ENCODE peak calls at places on chromosome 9, in eight cellular contexts. K is A549, V is SK-N-SH, N is ovary, C is tibial nerve, R is upper lobe of left lung, F is suprapubic skin, S is HepG2. U is an unnamed sample.

GRCh38 chr9:124661184-124661755 is 109.8 kb downstream of the NR6A1 start:
- DNase-seq in K (no peak), V (no peak), N (no peak), C (no peak), R (no peak), F (no peak), S (no peak), U (no peak)

GRCh38 chr9:112104901-112105300 is 70.2 kb downstream of the SUSD1 start:
- DNase-seq in K (no peak), V (no peak), N (no peak), C (no peak), R (no peak), F (no peak), S (no peak), U (no peak)

GRCh38 chr9:14104501-14104900 is 209.4 kb downstream of the NFIB start:
- DNase-seq in K (no peak), V (no peak), N (no peak), C (no peak), R (no peak), F (no peak), S (no peak), U (no peak)

GRCh38 chr9:69829484-69829883 is 8.9 kb downstream of the CFAP95 start:
- DNase-seq in K (no peak), V (no peak), N (no peak), C (no peak), R (no peak), F (no peak), S (no peak), U (no peak)

GRCh38 chr9:37417252-37417803 is 5.2 kb upstream of the GRHPR start:
- DNase-seq in K (no peak), V (no peak), N (no peak), C (no peak), R (no peak), F (no peak), S (peak; percentile 18), U (no peak)

GRCh38 chr9:121667890-121668289 is 16.5 kb downstream of the DAB2IP start:
- DNase-seq in K (no peak), V (no peak), N (no peak), C (no peak), R (no peak), F (no peak), S (no peak), U (no peak)

GRCh38 chr9:114487607-114488300 is 17.5 kb downstream of the WHRN start:
- DNase-seq in K (peak; percentile 79), V (peak; percentile 75), N (no peak), C (no peak), R (peak; percentile 61), F (no peak), S (peak; percentile 71), U (peak; percentile 69)

GRCh38 chr9:120702075-120702474 is 12.2 kb downstream of the MEGF9 start:
- DNase-seq in K (no peak), V (no peak), N (no peak), C (no peak), R (no peak), F (no peak), S (peak; percentile 54), U (no peak)

GRCh38 chr9:134375011-134375390 is 48.7 kb downstream of the RXRA start:
- DNase-seq in K (no peak), V (no peak), N (no peak), C (no peak), R (peak; percentile 82), F (no peak), S (no peak), U (no peak)

GRCh38 chr9:134198771-134199170 is 34.4 kb upstream of the RNU6ATAC start:
- DNase-seq in K (no peak), V (no peak), N (no peak), C (no peak), R (no peak), F (peak; percentile 32), S (no peak), U (no peak)

GRCh38 chr9:37976714-37977477 is 73.0 kb upstream of the SLC25A51 start:
- DNase-seq in K (no peak), V (no peak), N (no peak), C (no peak), R (no peak), F (no peak), S (no peak), U (no peak)

GRCh38 chr9:27407966-27408365 is 111.0 kb upstream of the EQTN start:
- DNase-seq in K (no peak), V (no peak), N (no peak), C (no peak), R (no peak), F (no peak), S (no peak), U (no peak)

GRCh38 chr9:25129537-25129936 is 548.7 kb downstream of the TUSC1 start:
- DNase-seq in K (no peak), V (peak; percentile 32), N (no peak), C (no peak), R (no peak), F (no peak), S (no peak), U (no peak)

GRCh38 chr9:93821307-93821703 is 133.8 kb downstream of the BARX1 start:
- DNase-seq in K (no peak), V (peak; percentile 3), N (no peak), C (no peak), R (no peak), F (no peak), S (no peak), U (no peak)

GRCh38 chr9:113454914-113455761 is 8.4 kb upstream of the RGS3 start:
- DNase-seq in K (no peak), V (no peak), N (peak; percentile 60), C (no peak), R (peak; percentile 76), F (no peak), S (peak; percentile 83), U (peak; percentile 69)

GRCh38 chr9:130175355-130175754 is 3.2 kb downstream of the NCS1 start:
- DNase-seq in K (no peak), V (no peak), N (no peak), C (no peak), R (no peak), F (no peak), S (no peak), U (no peak)
- H3K27ac ChIP-seq in K (no peak overlapping the region), V (no peak overlapping the region), N (peak overlapping the region; percentile 30), C (no peak overlapping the region), R (no peak overlapping the region), F (no peak overlapping the region), S (no peak overlapping the region), U (no peak overlapping the region)

GRCh38 chr9:87711857-87712800 is 13.8 kb upstream of the CTSL start:
- DNase-seq in K (peak; percentile 24), V (peak; percentile 60), N (no peak), C (no peak), R (peak; percentile 55), F (no peak), S (peak; percentile 27), U (no peak)
- TF ChIP-seq EP300 in K (no peak), V (no peak), N (no peak), C (no peak), R (no peak), F (no peak), S (no peak), U (no peak)

GRCh38 chr9:801399-802071 is 40.0 kb upstream of the DMRT1 start:
- DNase-seq in K (no peak), V (no peak), N (no peak), C (no peak), R (no peak), F (peak; percentile 16), S (no peak), U (no peak)
- H3K27ac ChIP-seq in K (no peak overlapping the region), V (peak overlapping the region; percentile 26), N (no peak overlapping the region), C (no peak overlapping the region), R (no peak overlapping the region), F (no peak overlapping the region), S (no peak overlapping the region), U (no peak overlapping the region)

DNA sequence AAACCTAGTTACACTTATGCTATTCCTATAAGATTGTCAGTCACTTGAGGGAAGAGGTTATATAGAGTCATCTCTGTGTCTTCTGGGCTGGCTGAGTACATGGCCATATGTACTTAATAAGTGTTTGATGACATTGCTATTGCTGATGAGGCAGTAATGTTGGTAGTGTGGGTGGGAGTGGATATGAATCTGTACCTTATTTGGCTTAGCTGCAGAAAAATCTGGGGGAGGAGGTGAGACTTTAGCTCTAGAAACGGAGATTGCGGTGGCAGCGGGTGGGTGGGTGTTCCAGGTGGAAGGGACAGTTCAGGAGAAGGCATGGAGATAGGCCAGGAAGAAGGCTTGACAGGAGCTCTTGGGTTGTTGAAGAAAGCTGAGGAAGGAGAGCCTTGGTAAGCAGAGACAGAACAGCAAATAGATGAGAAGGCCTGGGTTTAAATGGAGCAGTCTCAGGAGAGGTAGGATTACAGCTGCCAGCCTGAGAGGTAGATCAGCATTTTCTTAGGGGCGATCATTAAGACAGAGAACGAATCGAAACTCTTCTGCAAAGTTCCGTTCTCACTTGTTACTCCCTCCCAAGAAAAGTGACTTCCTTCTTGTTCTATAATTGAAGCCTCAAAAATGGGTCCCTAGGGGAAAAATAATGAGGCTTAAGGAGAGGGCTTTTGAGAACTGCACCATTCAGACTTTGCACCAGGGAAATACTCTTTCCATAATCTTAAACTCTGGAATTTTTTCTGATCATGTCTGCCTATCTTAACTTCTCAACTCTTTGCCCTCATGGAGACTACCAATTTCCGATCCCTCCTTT is 160.5 kb downstream of the UNC13B start:
- DNase-seq in K (no peak), V (no peak), N (no peak), C (no peak), R (no peak), F (no peak), S (no peak), U (no peak)
- TF ChIP-seq EP300 in K (no peak), V (no peak), N (no peak), C (no peak), R (no peak), F (no peak), S (no peak), U (no peak)

DNA sequence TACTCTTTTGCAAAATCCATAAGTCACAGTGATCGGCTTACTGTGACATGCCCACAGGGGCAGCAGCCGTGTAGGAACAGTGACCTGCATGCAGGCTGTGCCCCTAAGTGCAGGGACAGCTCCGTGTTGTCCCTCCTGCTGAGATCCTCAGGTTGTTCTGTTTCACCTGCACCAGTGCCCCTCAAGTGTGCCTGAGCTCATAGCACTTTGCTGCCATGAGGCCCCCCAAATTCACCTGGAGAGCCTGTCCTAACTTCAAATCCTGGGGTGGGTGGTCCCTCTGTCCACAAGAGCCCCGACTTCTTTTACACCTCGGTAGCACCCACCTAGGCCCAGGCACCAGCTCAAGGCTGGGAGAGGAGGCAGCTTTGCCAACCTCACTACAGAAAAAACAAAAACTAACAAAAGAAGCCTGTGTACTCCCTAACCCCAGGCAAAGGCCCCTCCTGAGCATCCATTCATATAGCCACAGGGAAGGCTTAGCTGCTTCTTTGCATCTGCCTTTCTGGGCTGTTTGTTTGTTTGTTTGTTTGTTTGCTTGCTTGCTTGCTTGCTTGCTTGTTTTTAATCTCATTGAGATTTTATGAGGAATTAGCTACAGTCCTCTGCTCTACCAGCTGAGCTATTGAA is 214.5 kb downstream of the AUH start:
- DNase-seq in K (no peak), V (no peak), N (no peak), C (no peak), R (no peak), F (no peak), S (no peak), U (no peak)
- H3K27ac ChIP-seq in K (no peak overlapping the region), V (no peak overlapping the region), N (no peak overlapping the region), C (no peak overlapping the region), R (no peak overlapping the region), F (no peak overlapping the region), S (no peak overlapping the region), U (no peak overlapping the region)

GRCh38 chr9:110036286-110036685 is 171.7 kb downstream of the C9orf152 start:
- DNase-seq in K (no peak), V (no peak), N (no peak), C (no peak), R (no peak), F (no peak), S (no peak), U (no peak)
- TF ChIP-seq EP300 in K (no peak), V (no peak), N (no peak), C (peak; percentile 15), R (no peak), F (no peak), S (no peak), U (no peak)

GRCh38 chr9:136587944-136588662 is 42.3 kb upstream of the NOTCH1 start:
- DNase-seq in K (no peak), V (peak; percentile 48), N (no peak), C (no peak), R (no peak), F (no peak), S (no peak), U (no peak)
- H3K27ac ChIP-seq in K (no peak overlapping the region), V (no peak overlapping the region), N (no peak overlapping the region), C (peak overlapping the region; percentile 62), R (no peak overlapping the region), F (no peak overlapping the region), S (no peak overlapping the region), U (no peak overlapping the region)

U was measured in stomach.